ENCODE peak calls at places on chromosomes 3 and 15, in five cellular contexts. One of them, this sample, is unnamed.

GRCh38 chr15:48619446-48619845 is 26.1 kb downstream of the FBN1 start:
- DNase-seq in GOT3: no peak
- DNase-seq in T-helper 22 cell: no peak
- DNase-seq in NCI-H146: no peak
- DNase-seq in choroid plexus epithelial cell: no peak
- DNase-seq in this sample: no peak

GRCh38 chr15:90560229-90560771 is 30.6 kb downstream of the CRTC3 start:
- DNase-seq in GOT3: no peak
- DNase-seq in T-helper 22 cell: no peak
- DNase-seq in NCI-H146: no peak
- DNase-seq in choroid plexus epithelial cell: peak
- DNase-seq in this sample: no peak

GRCh38 chr3:17639765-17640164 is 102.7 kb downstream of the TBC1D5 start:
- DNase-seq in GOT3: no peak
- DNase-seq in T-helper 22 cell: no peak
- DNase-seq in NCI-H146: peak
- DNase-seq in choroid plexus epithelial cell: peak
- DNase-seq in this sample: no peak

GRCh38 chr3:128327606-128328031 is 139.1 kb downstream of the DNAJB8 start:
- DNase-seq in GOT3: no peak
- DNase-seq in T-helper 22 cell: no peak
- DNase-seq in NCI-H146: no peak
- DNase-seq in choroid plexus epithelial cell: no peak
- DNase-seq in this sample: no peak

GRCh38 chr3:66392512-66392911 is 108.3 kb downstream of the LRIG1 start:
- DNase-seq in GOT3: no peak
- DNase-seq in T-helper 22 cell: no peak
- DNase-seq in NCI-H146: no peak
- DNase-seq in choroid plexus epithelial cell: no peak
- DNase-seq in this sample: no peak

GRCh38 chr3:33439421-33440327 is 531 bp downstream of the UBP1 start:
- DNase-seq in GOT3: no peak
- DNase-seq in T-helper 22 cell: peak
- DNase-seq in NCI-H146: peak
- DNase-seq in choroid plexus epithelial cell: peak
- DNase-seq in this sample: peak

GRCh38 chr3:14890470-14890869 is 56.9 kb upstream of the NR2C2 start:
- DNase-seq in GOT3: no peak
- DNase-seq in T-helper 22 cell: no peak
- DNase-seq in NCI-H146: peak
- DNase-seq in choroid plexus epithelial cell: no peak
- DNase-seq in this sample: no peak

GRCh38 chr15:77623008-77623877 is 9.5 kb downstream of the LINGO1 start:
- DNase-seq in GOT3: no peak
- DNase-seq in T-helper 22 cell: no peak
- DNase-seq in NCI-H146: no peak
- DNase-seq in choroid plexus epithelial cell: no peak
- DNase-seq in this sample: no peak

GRCh38 chr15:29348308-29348914 is 78.8 kb upstream of the NSMCE3 start:
- DNase-seq in GOT3: no peak
- DNase-seq in T-helper 22 cell: no peak
- DNase-seq in NCI-H146: no peak
- DNase-seq in choroid plexus epithelial cell: no peak
- DNase-seq in this sample: no peak

GRCh38 chr3:101632586-101632985 is 44.3 kb downstream of the ZBTB11 start:
- DNase-seq in GOT3: no peak
- DNase-seq in T-helper 22 cell: no peak
- DNase-seq in NCI-H146: no peak
- DNase-seq in choroid plexus epithelial cell: no peak
- DNase-seq in this sample: no peak

GRCh38 chr3:25587094-25587493 is 77.6 kb downstream of the TOP2B start:
- DNase-seq in GOT3: no peak
- DNase-seq in T-helper 22 cell: no peak
- DNase-seq in NCI-H146: peak
- DNase-seq in choroid plexus epithelial cell: peak
- DNase-seq in this sample: no peak

GRCh38 chr3:37197810-37198371 is 23.5 kb upstream of the LRRFIP2 start:
- DNase-seq in GOT3: peak
- DNase-seq in T-helper 22 cell: no peak
- DNase-seq in NCI-H146: no peak
- DNase-seq in choroid plexus epithelial cell: peak
- DNase-seq in this sample: no peak

GRCh38 chr15:40062816-40063562 is 24.0 kb upstream of the SRP14 start:
- DNase-seq in GOT3: no peak
- DNase-seq in T-helper 22 cell: no peak
- DNase-seq in NCI-H146: no peak
- DNase-seq in choroid plexus epithelial cell: no peak
- DNase-seq in this sample: no peak

GRCh38 chr3:98188553-98188952 is 22.1 kb downstream of the OR5H15 start:
- DNase-seq in GOT3: no peak
- DNase-seq in T-helper 22 cell: no peak
- DNase-seq in NCI-H146: no peak
- DNase-seq in choroid plexus epithelial cell: peak
- DNase-seq in this sample: no peak

GRCh38 chr3:53162672-53163458 is 1.9 kb downstream of the PRKCD start:
- DNase-seq in GOT3: no peak
- DNase-seq in T-helper 22 cell: no peak
- DNase-seq in NCI-H146: no peak
- DNase-seq in choroid plexus epithelial cell: no peak
- DNase-seq in this sample: no peak

GRCh38 chr15:31727612-31728011 is 302.7 kb upstream of the CHRNA7 start:
- DNase-seq in GOT3: no peak
- DNase-seq in T-helper 22 cell: no peak
- DNase-seq in NCI-H146: no peak
- DNase-seq in choroid plexus epithelial cell: no peak
- DNase-seq in this sample: no peak

GRCh38 chr3:16998236-16998923 is 113.6 kb downstream of the PLCL2 start:
- DNase-seq in GOT3: no peak
- DNase-seq in T-helper 22 cell: no peak
- DNase-seq in NCI-H146: no peak
- DNase-seq in choroid plexus epithelial cell: peak
- DNase-seq in this sample: no peak

GRCh38 chr15:92606126-92606835 is 49.3 kb downstream of the FAM174B start:
- DNase-seq in GOT3: no peak
- DNase-seq in T-helper 22 cell: no peak
- DNase-seq in NCI-H146: no peak
- DNase-seq in choroid plexus epithelial cell: no peak
- DNase-seq in this sample: peak

GRCh38 chr15:83205725-83206324 is 1.8 kb downstream of the HDGFL3 start:
- DNase-seq in GOT3: no peak
- DNase-seq in T-helper 22 cell: no peak
- DNase-seq in NCI-H146: peak
- DNase-seq in choroid plexus epithelial cell: peak
- DNase-seq in this sample: no peak